ENCODE peak calls at places on chromosome 2, in four cellular contexts. L is H1, S is HepG2, Z is K562. I is an unnamed sample.

GRCh38 chr2:178072383-178073301 is at the start of gene PDE11A:
- DNase-seq in S (peak; percentile 88), Z (peak; percentile 83), L (peak; percentile 65), I (peak; percentile 86)

GRCh38 chr2:120381192-120381591 is 35.3 kb downstream of the INHBB start:
- DNase-seq in Z (no peak), S (no peak), L (no peak), I (no peak)

GRCh38 chr2:240086563-240086962 is 33.2 kb upstream of the OR6B3 start:
- DNase-seq in L (no peak), Z (no peak), S (no peak), I (no peak)

GRCh38 chr2:190649035-190649797 is at the start of gene NAB1:
- DNase-seq in Z (no peak), S (peak; percentile 15), L (no peak), I (peak; percentile 52)

GRCh38 chr2:193556766-193557470 is 1362.2 kb upstream of the TMEFF2 start:
- DNase-seq in Z (no peak), L (no peak), S (no peak), I (no peak)

GRCh38 chr2:174600349-174600748 is 2.7 kb upstream of the WIPF1 start:
- DNase-seq in S (no peak), Z (no peak), L (no peak), I (no peak)

GRCh38 chr2:27322301-27322765 is 564 bp downstream of the MPV17 start:
- DNase-seq in Z (peak; percentile 40), L (no peak), S (no peak), I (no peak)

GRCh38 chr2:204950695-204951094 is 405.4 kb downstream of the PARD3B start:
- DNase-seq in S (no peak), Z (no peak), L (no peak), I (no peak)

GRCh38 chr2:22801071-22801470 is 583.9 kb upstream of the KLHL29 start:
- DNase-seq in L (no peak), Z (no peak), S (no peak), I (no peak)

GRCh38 chr2:16852651-16853050 is 187.0 kb upstream of the CYRIA start:
- DNase-seq in S (no peak), Z (no peak), L (no peak), I (no peak)

GRCh38 chr2:118569876-118570535 is 277.4 kb downstream of the EN1 start:
- DNase-seq in S (no peak), L (no peak), Z (no peak), I (no peak)

GRCh38 chr2:235149240-235149641 is 197.4 kb downstream of the SH3BP4 start:
- DNase-seq in Z (no peak), L (no peak), S (no peak), I (no peak)

GRCh38 chr2:106839849-106840595 is 45.9 kb downstream of the ST6GAL2 start:
- DNase-seq in Z (peak; percentile 19), S (peak; percentile 19), L (peak; percentile 33), I (peak; percentile 28)

GRCh38 chr2:162012565-162012869 is 61.5 kb downstream of the DPP4 start:
- DNase-seq in S (no peak), Z (no peak), L (no peak), I (no peak)

GRCh38 chr2:60456115-60456770 is 97.2 kb downstream of the BCL11A start:
- DNase-seq in S (peak; percentile 30), Z (no peak), L (no peak), I (no peak)

GRCh38 chr2:101718479-101718878 is 21.0 kb downstream of the MAP4K4 start:
- DNase-seq in L (no peak), Z (no peak), S (no peak), I (no peak)

GRCh38 chr2:58908501-58909154 is 667.5 kb upstream of the FANCL start:
- DNase-seq in L (no peak), S (no peak), Z (no peak), I (no peak)

GRCh38 chr2:43368483-43369385 is 142.3 kb upstream of the ZFP36L2 start:
- DNase-seq in S (no peak), L (no peak), Z (no peak), I (no peak)

DNA sequence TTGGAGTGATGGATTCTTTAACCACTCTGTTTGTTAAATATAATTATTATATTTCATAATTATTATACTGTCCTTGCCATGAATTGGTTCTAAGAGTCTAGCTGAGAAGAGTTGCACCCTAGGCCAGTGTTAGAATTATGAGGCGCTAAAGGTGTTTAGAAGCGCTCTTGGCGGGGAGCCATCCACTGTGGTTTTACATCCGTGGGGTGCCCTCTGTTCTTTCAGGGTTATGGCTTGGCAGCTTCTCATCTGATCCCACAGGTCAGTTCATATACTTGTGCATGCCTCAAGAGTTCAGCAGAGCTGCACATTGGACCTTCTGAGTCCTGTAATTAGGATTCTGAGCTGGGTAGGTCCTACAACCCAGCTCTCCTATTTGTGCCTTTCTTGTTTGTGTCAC is 9.1 kb downstream of the ASAP2 start:
- DNase-seq in S (no peak), L (no peak), Z (no peak), I (no peak)
- TF ChIP-seq JUN in S (no peak), L (no peak), Z (no peak), I (no peak)

DNA sequence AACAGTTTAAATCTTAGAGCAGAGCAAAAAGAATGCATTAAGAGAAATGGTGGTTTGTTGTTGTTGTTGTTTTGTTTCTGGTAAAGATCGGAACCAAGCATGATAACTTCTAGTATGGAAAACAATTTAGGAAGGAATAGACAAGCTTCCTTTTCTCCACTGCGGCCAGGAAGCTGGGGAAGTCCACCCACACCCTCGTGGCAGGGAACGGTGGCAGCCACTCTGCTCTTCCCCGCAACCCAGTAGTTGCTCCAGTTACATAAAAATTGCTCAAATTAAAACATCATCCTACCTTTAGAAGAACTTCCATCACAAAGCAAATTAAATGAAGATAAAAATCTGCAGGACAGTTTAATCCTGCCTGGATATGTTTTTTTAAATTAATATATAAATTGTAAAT is 113.0 kb downstream of the RBMS1 start:
- DNase-seq in S (no peak), Z (no peak), L (no peak), I (no peak)
- TF ChIP-seq MAX in S (no peak), Z (no peak), L (no peak), I (no peak)

DNA sequence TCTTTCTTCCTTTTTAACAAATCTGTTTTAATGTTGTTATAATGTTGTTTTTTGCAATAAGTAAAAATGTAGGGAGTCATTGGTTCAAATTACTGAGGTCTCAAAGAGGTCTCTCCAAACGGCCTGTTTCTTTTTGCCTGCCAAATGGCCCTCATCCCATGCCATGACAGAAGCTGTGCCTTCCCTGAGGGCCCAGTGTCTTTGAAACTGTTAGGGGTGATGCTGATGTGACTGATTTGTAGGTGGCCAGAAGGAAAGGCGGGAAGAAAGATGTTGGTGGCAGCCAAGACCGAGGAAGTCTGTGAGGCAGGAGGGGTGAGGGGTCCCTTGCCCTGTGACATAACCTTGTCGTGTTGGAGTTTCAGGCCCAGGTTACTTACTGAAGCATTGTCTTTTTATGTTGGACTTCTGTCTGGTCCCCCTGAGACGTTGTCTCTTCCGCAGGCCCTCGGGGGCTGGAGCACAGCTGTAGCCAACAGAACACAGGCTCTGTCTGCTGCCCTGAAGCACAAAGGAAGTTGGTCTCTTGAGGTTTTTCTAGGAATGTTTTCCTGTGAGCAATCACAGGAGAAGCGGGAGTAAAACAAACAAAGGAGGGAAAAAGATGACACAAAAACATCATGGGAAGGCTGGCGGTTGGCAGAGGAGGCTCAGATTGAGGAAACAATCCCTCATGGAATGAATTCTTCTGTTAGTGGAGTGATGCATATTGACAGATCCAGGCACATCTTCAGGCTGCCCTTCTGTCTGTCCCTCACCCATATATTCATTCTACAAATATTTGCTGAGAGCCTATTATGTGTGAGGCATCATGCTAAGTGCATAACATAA is 4.9 kb upstream of the ST3GAL5 start:
- DNase-seq in S (no peak), Z (no peak), L (no peak), I (peak; percentile 58)
- TF ChIP-seq KDM1A in S (no peak), Z (no peak), L (no peak), I (no peak)

GRCh38 chr2:33108483-33109443 is 162.0 kb downstream of the LTBP1 start:
- DNase-seq in Z (peak; percentile 82), S (no peak), L (no peak), I (peak; percentile 38)

GRCh38 chr2:33110461-33110860 is 163.7 kb downstream of the LTBP1 start:
- DNase-seq in L (no peak), S (no peak), Z (no peak), I (no peak)

GRCh38 chr2:33111002-33111446 is 164.3 kb downstream of the LTBP1 start:
- DNase-seq in L (no peak), S (no peak), Z (no peak), I (no peak)

GRCh38 chr2:33106115-33106514 is 159.4 kb downstream of the LTBP1 start:
- DNase-seq in S (no peak), Z (no peak), L (no peak), I (no peak)

GRCh38 chr2:33107690-33108482 is 161.1 kb downstream of the LTBP1 start:
- DNase-seq in S (no peak), L (no peak), Z (no peak), I (no peak)
- TF ChIP-seq JUN in S (no peak), L (no peak), Z (no peak), I (no peak)

GRCh38 chr2:238720232-238720672 is 127.6 kb upstream of the TWIST2 start:
- DNase-seq in S (peak; percentile 58), Z (peak; percentile 52), L (peak; percentile 43), I (peak; percentile 52)
- TF ChIP-seq MAX in S (no peak), Z (no peak), L (no peak), I (no peak)

GRCh38 chr2:28736034-28736433 is 15.6 kb upstream of the PPP1CB start:
- DNase-seq in S (no peak), Z (no peak), L (no peak), I (no peak)
- TF ChIP-seq KDM1A in S (no peak), Z (no peak), L (no peak), I (no peak)

I was measured in A549.